ENCODE peak calls at places on chromosomes 13 and 19, in nine cellular contexts. One of them, this sample, is unnamed.

GRCh38 chr19:18899624-18900560 is 3.9 kb upstream of the CERS1 start:
- DNase-seq in stimulated activated CD8-positive, alpha-beta memory T cell treated with anti-CD3 and anti-CD28 coated beads, Interleukin-4, amount 100 ng/mL, for 1 hour: no peak
- DNase-seq in activated T-cell treated with anti-CD3 and anti-CD28 coated beads, Interleukin-2, amount 50 U/mL, for 72 hours: no peak
- DNase-seq in PC-9: no peak
- DNase-seq in H7: no peak
- DNase-seq in cardiac fibroblast: no peak
- DNase-seq in fibroblast of the conjunctiva: no peak
- DNase-seq in NCI-H2081: no peak
- DNase-seq in skeletal muscle cell: no peak
- DNase-seq in this sample: no peak

GRCh38 chr13:114285166-114285808 is 3.9 kb downstream of the UPF3A start:
- DNase-seq in H7: no peak
- DNase-seq in cardiac fibroblast: no peak
- DNase-seq in PC-9: no peak
- DNase-seq in skeletal muscle cell: no peak
- DNase-seq in stimulated activated CD8-positive, alpha-beta memory T cell treated with anti-CD3 and anti-CD28 coated beads, Interleukin-4, amount 100 ng/mL, for 1 hour: no peak
- DNase-seq in NCI-H2081: no peak
- DNase-seq in fibroblast of the conjunctiva: no peak
- DNase-seq in activated T-cell treated with anti-CD3 and anti-CD28 coated beads, Interleukin-2, amount 50 U/mL, for 72 hours: no peak
- DNase-seq in this sample: no peak

GRCh38 chr13:26011996-26012688 is 39.7 kb downstream of the SHISA2 start:
- DNase-seq in PC-9: no peak
- DNase-seq in cardiac fibroblast: peak; percentile 15
- DNase-seq in activated T-cell treated with anti-CD3 and anti-CD28 coated beads, Interleukin-2, amount 50 U/mL, for 72 hours: peak; percentile 61
- DNase-seq in stimulated activated CD8-positive, alpha-beta memory T cell treated with anti-CD3 and anti-CD28 coated beads, Interleukin-4, amount 100 ng/mL, for 1 hour: peak; percentile 10
- DNase-seq in skeletal muscle cell: no peak
- DNase-seq in H7: peak; percentile 52
- DNase-seq in fibroblast of the conjunctiva: no peak
- DNase-seq in NCI-H2081: no peak
- DNase-seq in this sample: no peak

GRCh38 chr19:3665681-3666544 is 34.4 kb downstream of the PIP5K1C start:
- DNase-seq in fibroblast of the conjunctiva: no peak
- DNase-seq in H7: peak; percentile 99
- DNase-seq in PC-9: peak; percentile 53
- DNase-seq in cardiac fibroblast: peak; percentile 39
- DNase-seq in skeletal muscle cell: no peak
- DNase-seq in NCI-H2081: no peak
- DNase-seq in activated T-cell treated with anti-CD3 and anti-CD28 coated beads, Interleukin-2, amount 50 U/mL, for 72 hours: peak; percentile 72
- DNase-seq in stimulated activated CD8-positive, alpha-beta memory T cell treated with anti-CD3 and anti-CD28 coated beads, Interleukin-4, amount 100 ng/mL, for 1 hour: peak; percentile 65
- DNase-seq in this sample: peak; percentile 80

GRCh38 chr19:16654151-16654550 is 5.8 kb downstream of the SMIM7 start:
- DNase-seq in activated T-cell treated with anti-CD3 and anti-CD28 coated beads, Interleukin-2, amount 50 U/mL, for 72 hours: no peak
- DNase-seq in PC-9: no peak
- DNase-seq in cardiac fibroblast: no peak
- DNase-seq in NCI-H2081: no peak
- DNase-seq in skeletal muscle cell: no peak
- DNase-seq in H7: peak; percentile 74
- DNase-seq in fibroblast of the conjunctiva: no peak
- DNase-seq in stimulated activated CD8-positive, alpha-beta memory T cell treated with anti-CD3 and anti-CD28 coated beads, Interleukin-4, amount 100 ng/mL, for 1 hour: no peak
- DNase-seq in this sample: no peak

GRCh38 chr19:35045667-35046300 is 4.3 kb downstream of the HPN start:
- DNase-seq in NCI-H2081: no peak
- DNase-seq in PC-9: no peak
- DNase-seq in activated T-cell treated with anti-CD3 and anti-CD28 coated beads, Interleukin-2, amount 50 U/mL, for 72 hours: peak; percentile 55
- DNase-seq in H7: peak; percentile 88
- DNase-seq in skeletal muscle cell: no peak
- DNase-seq in stimulated activated CD8-positive, alpha-beta memory T cell treated with anti-CD3 and anti-CD28 coated beads, Interleukin-4, amount 100 ng/mL, for 1 hour: no peak
- DNase-seq in fibroblast of the conjunctiva: no peak
- DNase-seq in cardiac fibroblast: peak; percentile 51
- DNase-seq in this sample: no peak

GRCh38 chr13:99086149-99086868 is 108.4 kb upstream of the DOCK9 start:
- DNase-seq in H7: peak; percentile 89
- DNase-seq in fibroblast of the conjunctiva: no peak
- DNase-seq in NCI-H2081: peak; percentile 54
- DNase-seq in activated T-cell treated with anti-CD3 and anti-CD28 coated beads, Interleukin-2, amount 50 U/mL, for 72 hours: peak; percentile 87
- DNase-seq in cardiac fibroblast: peak; percentile 54
- DNase-seq in PC-9: peak; percentile 75
- DNase-seq in stimulated activated CD8-positive, alpha-beta memory T cell treated with anti-CD3 and anti-CD28 coated beads, Interleukin-4, amount 100 ng/mL, for 1 hour: peak; percentile 46
- DNase-seq in skeletal muscle cell: no peak
- DNase-seq in this sample: peak; percentile 58

GRCh38 chr19:28640506-28640905 is 572.4 kb downstream of the UQCRFS1 start:
- DNase-seq in stimulated activated CD8-positive, alpha-beta memory T cell treated with anti-CD3 and anti-CD28 coated beads, Interleukin-4, amount 100 ng/mL, for 1 hour: no peak
- DNase-seq in skeletal muscle cell: no peak
- DNase-seq in fibroblast of the conjunctiva: no peak
- DNase-seq in activated T-cell treated with anti-CD3 and anti-CD28 coated beads, Interleukin-2, amount 50 U/mL, for 72 hours: no peak
- DNase-seq in H7: no peak
- DNase-seq in cardiac fibroblast: no peak
- DNase-seq in NCI-H2081: no peak
- DNase-seq in PC-9: no peak
- DNase-seq in this sample: no peak

GRCh38 chr13:110682746-110683145 is 23.2 kb downstream of the CARS2 start:
- DNase-seq in NCI-H2081: no peak
- DNase-seq in cardiac fibroblast: no peak
- DNase-seq in fibroblast of the conjunctiva: no peak
- DNase-seq in activated T-cell treated with anti-CD3 and anti-CD28 coated beads, Interleukin-2, amount 50 U/mL, for 72 hours: no peak
- DNase-seq in H7: no peak
- DNase-seq in PC-9: no peak
- DNase-seq in stimulated activated CD8-positive, alpha-beta memory T cell treated with anti-CD3 and anti-CD28 coated beads, Interleukin-4, amount 100 ng/mL, for 1 hour: no peak
- DNase-seq in skeletal muscle cell: no peak
- DNase-seq in this sample: no peak

GRCh38 chr13:68995972-68996670 is 1111.5 kb upstream of the ATXN8OS start:
- DNase-seq in fibroblast of the conjunctiva: no peak
- DNase-seq in activated T-cell treated with anti-CD3 and anti-CD28 coated beads, Interleukin-2, amount 50 U/mL, for 72 hours: no peak
- DNase-seq in stimulated activated CD8-positive, alpha-beta memory T cell treated with anti-CD3 and anti-CD28 coated beads, Interleukin-4, amount 100 ng/mL, for 1 hour: no peak
- DNase-seq in skeletal muscle cell: no peak
- DNase-seq in cardiac fibroblast: no peak
- DNase-seq in PC-9: no peak
- DNase-seq in NCI-H2081: no peak
- DNase-seq in H7: no peak
- DNase-seq in this sample: no peak

GRCh38 chr19:50912727-50913716 is 1.8 kb upstream of the KLK4 start:
- DNase-seq in cardiac fibroblast: no peak
- DNase-seq in NCI-H2081: no peak
- DNase-seq in activated T-cell treated with anti-CD3 and anti-CD28 coated beads, Interleukin-2, amount 50 U/mL, for 72 hours: peak; percentile 71
- DNase-seq in PC-9: no peak
- DNase-seq in skeletal muscle cell: no peak
- DNase-seq in fibroblast of the conjunctiva: no peak
- DNase-seq in H7: peak; percentile 66
- DNase-seq in stimulated activated CD8-positive, alpha-beta memory T cell treated with anti-CD3 and anti-CD28 coated beads, Interleukin-4, amount 100 ng/mL, for 1 hour: no peak
- DNase-seq in this sample: no peak

GRCh38 chr13:37616131-37616530 is 17.6 kb upstream of the POSTN start:
- DNase-seq in NCI-H2081: no peak
- DNase-seq in skeletal muscle cell: no peak
- DNase-seq in activated T-cell treated with anti-CD3 and anti-CD28 coated beads, Interleukin-2, amount 50 U/mL, for 72 hours: no peak
- DNase-seq in fibroblast of the conjunctiva: no peak
- DNase-seq in cardiac fibroblast: no peak
- DNase-seq in PC-9: no peak
- DNase-seq in stimulated activated CD8-positive, alpha-beta memory T cell treated with anti-CD3 and anti-CD28 coated beads, Interleukin-4, amount 100 ng/mL, for 1 hour: no peak
- DNase-seq in H7: no peak
- DNase-seq in this sample: no peak

GRCh38 chr13:113666951-113667701 is at the start of gene GRK1:
- DNase-seq in PC-9: no peak
- DNase-seq in activated T-cell treated with anti-CD3 and anti-CD28 coated beads, Interleukin-2, amount 50 U/mL, for 72 hours: no peak
- DNase-seq in cardiac fibroblast: no peak
- DNase-seq in H7: peak; percentile 54
- DNase-seq in stimulated activated CD8-positive, alpha-beta memory T cell treated with anti-CD3 and anti-CD28 coated beads, Interleukin-4, amount 100 ng/mL, for 1 hour: no peak
- DNase-seq in fibroblast of the conjunctiva: no peak
- DNase-seq in NCI-H2081: no peak
- DNase-seq in skeletal muscle cell: no peak
- DNase-seq in this sample: no peak

GRCh38 chr19:39166571-39167391 is 30.0 kb upstream of the NCCRP1 start:
- DNase-seq in activated T-cell treated with anti-CD3 and anti-CD28 coated beads, Interleukin-2, amount 50 U/mL, for 72 hours: no peak
- DNase-seq in NCI-H2081: no peak
- DNase-seq in cardiac fibroblast: peak; percentile 13
- DNase-seq in fibroblast of the conjunctiva: no peak
- DNase-seq in skeletal muscle cell: no peak
- DNase-seq in stimulated activated CD8-positive, alpha-beta memory T cell treated with anti-CD3 and anti-CD28 coated beads, Interleukin-4, amount 100 ng/mL, for 1 hour: no peak
- DNase-seq in H7: peak; percentile 79
- DNase-seq in PC-9: peak; percentile 90
- DNase-seq in this sample: peak; percentile 71

GRCh38 chr19:14632286-14632685 is 42.4 kb downstream of the ADGRE3 start:
- DNase-seq in stimulated activated CD8-positive, alpha-beta memory T cell treated with anti-CD3 and anti-CD28 coated beads, Interleukin-4, amount 100 ng/mL, for 1 hour: no peak
- DNase-seq in H7: peak; percentile 46
- DNase-seq in skeletal muscle cell: no peak
- DNase-seq in NCI-H2081: peak; percentile 10
- DNase-seq in activated T-cell treated with anti-CD3 and anti-CD28 coated beads, Interleukin-2, amount 50 U/mL, for 72 hours: no peak
- DNase-seq in cardiac fibroblast: peak; percentile 12
- DNase-seq in fibroblast of the conjunctiva: no peak
- DNase-seq in PC-9: no peak
- DNase-seq in this sample: no peak

GRCh38 chr19:6529351-6529750 is 1.5 kb upstream of the TNFSF9 start:
- DNase-seq in activated T-cell treated with anti-CD3 and anti-CD28 coated beads, Interleukin-2, amount 50 U/mL, for 72 hours: no peak
- DNase-seq in NCI-H2081: no peak
- DNase-seq in fibroblast of the conjunctiva: no peak
- DNase-seq in H7: no peak
- DNase-seq in stimulated activated CD8-positive, alpha-beta memory T cell treated with anti-CD3 and anti-CD28 coated beads, Interleukin-4, amount 100 ng/mL, for 1 hour: no peak
- DNase-seq in cardiac fibroblast: no peak
- DNase-seq in skeletal muscle cell: no peak
- DNase-seq in PC-9: no peak
- DNase-seq in this sample: no peak

GRCh38 chr13:51262501-51263211 is 40.5 kb downstream of the FAM124A start:
- DNase-seq in NCI-H2081: no peak
- DNase-seq in skeletal muscle cell: no peak
- DNase-seq in PC-9: no peak
- DNase-seq in fibroblast of the conjunctiva: no peak
- DNase-seq in stimulated activated CD8-positive, alpha-beta memory T cell treated with anti-CD3 and anti-CD28 coated beads, Interleukin-4, amount 100 ng/mL, for 1 hour: no peak
- DNase-seq in activated T-cell treated with anti-CD3 and anti-CD28 coated beads, Interleukin-2, amount 50 U/mL, for 72 hours: no peak
- DNase-seq in cardiac fibroblast: no peak
- DNase-seq in H7: no peak
- DNase-seq in this sample: no peak

GRCh38 chr19:17289489-17289888 is 7.8 kb downstream of the ANKLE1 start:
- DNase-seq in H7: peak; percentile 99
- DNase-seq in fibroblast of the conjunctiva: peak; percentile 67
- DNase-seq in skeletal muscle cell: peak; percentile 75
- DNase-seq in stimulated activated CD8-positive, alpha-beta memory T cell treated with anti-CD3 and anti-CD28 coated beads, Interleukin-4, amount 100 ng/mL, for 1 hour: no peak
- DNase-seq in cardiac fibroblast: peak; percentile 96
- DNase-seq in PC-9: no peak
- DNase-seq in activated T-cell treated with anti-CD3 and anti-CD28 coated beads, Interleukin-2, amount 50 U/mL, for 72 hours: peak; percentile 68
- DNase-seq in NCI-H2081: peak; percentile 30
- DNase-seq in this sample: peak; percentile 77

GRCh38 chr13:60139272-60139671 is 24.5 kb downstream of the DIAPH3 start:
- DNase-seq in skeletal muscle cell: no peak
- DNase-seq in stimulated activated CD8-positive, alpha-beta memory T cell treated with anti-CD3 and anti-CD28 coated beads, Interleukin-4, amount 100 ng/mL, for 1 hour: no peak
- DNase-seq in NCI-H2081: no peak
- DNase-seq in fibroblast of the conjunctiva: no peak
- DNase-seq in H7: no peak
- DNase-seq in PC-9: no peak
- DNase-seq in cardiac fibroblast: no peak
- DNase-seq in activated T-cell treated with anti-CD3 and anti-CD28 coated beads, Interleukin-2, amount 50 U/mL, for 72 hours: no peak
- DNase-seq in this sample: no peak

GRCh38 chr13:47503468-47503867 is 497.6 kb downstream of the SUCLA2 start:
- DNase-seq in skeletal muscle cell: no peak
- DNase-seq in cardiac fibroblast: no peak
- DNase-seq in H7: no peak
- DNase-seq in fibroblast of the conjunctiva: no peak
- DNase-seq in activated T-cell treated with anti-CD3 and anti-CD28 coated beads, Interleukin-2, amount 50 U/mL, for 72 hours: no peak
- DNase-seq in PC-9: no peak
- DNase-seq in NCI-H2081: no peak
- DNase-seq in stimulated activated CD8-positive, alpha-beta memory T cell treated with anti-CD3 and anti-CD28 coated beads, Interleukin-4, amount 100 ng/mL, for 1 hour: no peak
- DNase-seq in this sample: no peak

GRCh38 chr19:30659638-30660037 is 287.5 kb downstream of the ZNF536 start:
- DNase-seq in PC-9: no peak
- DNase-seq in fibroblast of the conjunctiva: no peak
- DNase-seq in cardiac fibroblast: no peak
- DNase-seq in skeletal muscle cell: no peak
- DNase-seq in stimulated activated CD8-positive, alpha-beta memory T cell treated with anti-CD3 and anti-CD28 coated beads, Interleukin-4, amount 100 ng/mL, for 1 hour: no peak
- DNase-seq in NCI-H2081: no peak
- DNase-seq in activated T-cell treated with anti-CD3 and anti-CD28 coated beads, Interleukin-2, amount 50 U/mL, for 72 hours: no peak
- DNase-seq in H7: no peak
- DNase-seq in this sample: no peak

GRCh38 chr19:35249146-35249847 is 495 bp downstream of the LSR start:
- DNase-seq in cardiac fibroblast: no peak
- DNase-seq in H7: peak; percentile 71
- DNase-seq in PC-9: no peak
- DNase-seq in fibroblast of the conjunctiva: no peak
- DNase-seq in NCI-H2081: no peak
- DNase-seq in skeletal muscle cell: no peak
- DNase-seq in activated T-cell treated with anti-CD3 and anti-CD28 coated beads, Interleukin-2, amount 50 U/mL, for 72 hours: no peak
- DNase-seq in stimulated activated CD8-positive, alpha-beta memory T cell treated with anti-CD3 and anti-CD28 coated beads, Interleukin-4, amount 100 ng/mL, for 1 hour: no peak
- DNase-seq in this sample: no peak

GRCh38 chr13:44879452-44880058 is 109.7 kb downstream of the NUFIP1 start:
- DNase-seq in cardiac fibroblast: peak; percentile 77
- DNase-seq in PC-9: peak; percentile 12
- DNase-seq in skeletal muscle cell: no peak
- DNase-seq in fibroblast of the conjunctiva: peak; percentile 52
- DNase-seq in NCI-H2081: peak; percentile 40
- DNase-seq in H7: peak; percentile 38
- DNase-seq in stimulated activated CD8-positive, alpha-beta memory T cell treated with anti-CD3 and anti-CD28 coated beads, Interleukin-4, amount 100 ng/mL, for 1 hour: no peak
- DNase-seq in activated T-cell treated with anti-CD3 and anti-CD28 coated beads, Interleukin-2, amount 50 U/mL, for 72 hours: peak; percentile 7
- DNase-seq in this sample: no peak

GRCh38 chr13:65497265-65497664 is 1732.9 kb downstream of the PCDH9 start:
- DNase-seq in NCI-H2081: peak; percentile 3
- DNase-seq in skeletal muscle cell: no peak
- DNase-seq in PC-9: no peak
- DNase-seq in cardiac fibroblast: no peak
- DNase-seq in stimulated activated CD8-positive, alpha-beta memory T cell treated with anti-CD3 and anti-CD28 coated beads, Interleukin-4, amount 100 ng/mL, for 1 hour: no peak
- DNase-seq in fibroblast of the conjunctiva: no peak
- DNase-seq in H7: no peak
- DNase-seq in activated T-cell treated with anti-CD3 and anti-CD28 coated beads, Interleukin-2, amount 50 U/mL, for 72 hours: no peak
- DNase-seq in this sample: no peak

GRCh38 chr13:94700536-94700935 is 11.8 kb downstream of the SOX21 start:
- DNase-seq in cardiac fibroblast: no peak
- DNase-seq in H7: no peak
- DNase-seq in stimulated activated CD8-positive, alpha-beta memory T cell treated with anti-CD3 and anti-CD28 coated beads, Interleukin-4, amount 100 ng/mL, for 1 hour: no peak
- DNase-seq in PC-9: no peak
- DNase-seq in activated T-cell treated with anti-CD3 and anti-CD28 coated beads, Interleukin-2, amount 50 U/mL, for 72 hours: no peak
- DNase-seq in fibroblast of the conjunctiva: no peak
- DNase-seq in skeletal muscle cell: no peak
- DNase-seq in NCI-H2081: no peak
- DNase-seq in this sample: no peak

GRCh38 chr19:55179570-55180484 is at the start of gene SYT5:
- DNase-seq in PC-9: no peak
- DNase-seq in fibroblast of the conjunctiva: no peak
- DNase-seq in skeletal muscle cell: no peak
- DNase-seq in NCI-H2081: no peak
- DNase-seq in stimulated activated CD8-positive, alpha-beta memory T cell treated with anti-CD3 and anti-CD28 coated beads, Interleukin-4, amount 100 ng/mL, for 1 hour: peak; percentile 32
- DNase-seq in H7: peak; percentile 96
- DNase-seq in activated T-cell treated with anti-CD3 and anti-CD28 coated beads, Interleukin-2, amount 50 U/mL, for 72 hours: peak; percentile 72
- DNase-seq in cardiac fibroblast: peak; percentile 35
- DNase-seq in this sample: no peak

GRCh38 chr19:18284710-18285430 is 3.4 kb upstream of the JUND start:
- DNase-seq in PC-9: no peak
- DNase-seq in stimulated activated CD8-positive, alpha-beta memory T cell treated with anti-CD3 and anti-CD28 coated beads, Interleukin-4, amount 100 ng/mL, for 1 hour: no peak
- DNase-seq in skeletal muscle cell: no peak
- DNase-seq in H7: peak; percentile 20
- DNase-seq in activated T-cell treated with anti-CD3 and anti-CD28 coated beads, Interleukin-2, amount 50 U/mL, for 72 hours: peak; percentile 79
- DNase-seq in NCI-H2081: no peak
- DNase-seq in fibroblast of the conjunctiva: no peak
- DNase-seq in cardiac fibroblast: no peak
- DNase-seq in this sample: no peak

GRCh38 chr13:41991936-41992335 is 31.0 kb upstream of the VWA8 start:
- DNase-seq in stimulated activated CD8-positive, alpha-beta memory T cell treated with anti-CD3 and anti-CD28 coated beads, Interleukin-4, amount 100 ng/mL, for 1 hour: no peak
- DNase-seq in NCI-H2081: no peak
- DNase-seq in activated T-cell treated with anti-CD3 and anti-CD28 coated beads, Interleukin-2, amount 50 U/mL, for 72 hours: no peak
- DNase-seq in H7: no peak
- DNase-seq in skeletal muscle cell: no peak
- DNase-seq in PC-9: no peak
- DNase-seq in fibroblast of the conjunctiva: no peak
- DNase-seq in cardiac fibroblast: no peak
- DNase-seq in this sample: no peak

GRCh38 chr19:19402656-19403372 is 2.7 kb upstream of the GATAD2A start:
- DNase-seq in NCI-H2081: no peak
- DNase-seq in stimulated activated CD8-positive, alpha-beta memory T cell treated with anti-CD3 and anti-CD28 coated beads, Interleukin-4, amount 100 ng/mL, for 1 hour: no peak
- DNase-seq in H7: no peak
- DNase-seq in cardiac fibroblast: peak; percentile 47
- DNase-seq in fibroblast of the conjunctiva: no peak
- DNase-seq in skeletal muscle cell: no peak
- DNase-seq in activated T-cell treated with anti-CD3 and anti-CD28 coated beads, Interleukin-2, amount 50 U/mL, for 72 hours: no peak
- DNase-seq in PC-9: no peak
- DNase-seq in this sample: no peak

GRCh38 chr19:44657211-44657921 is 13.7 kb downstream of the PVR start:
- DNase-seq in H7: peak; percentile 80
- DNase-seq in cardiac fibroblast: peak; percentile 83
- DNase-seq in PC-9: peak; percentile 45
- DNase-seq in skeletal muscle cell: no peak
- DNase-seq in fibroblast of the conjunctiva: peak; percentile 69
- DNase-seq in stimulated activated CD8-positive, alpha-beta memory T cell treated with anti-CD3 and anti-CD28 coated beads, Interleukin-4, amount 100 ng/mL, for 1 hour: peak; percentile 34
- DNase-seq in activated T-cell treated with anti-CD3 and anti-CD28 coated beads, Interleukin-2, amount 50 U/mL, for 72 hours: peak; percentile 77
- DNase-seq in NCI-H2081: peak; percentile 16
- DNase-seq in this sample: peak; percentile 74

GRCh38 chr19:4957981-4958380 is 10.9 kb upstream of the KDM4B start:
- DNase-seq in activated T-cell treated with anti-CD3 and anti-CD28 coated beads, Interleukin-2, amount 50 U/mL, for 72 hours: no peak
- DNase-seq in NCI-H2081: no peak
- DNase-seq in PC-9: peak; percentile 67
- DNase-seq in fibroblast of the conjunctiva: no peak
- DNase-seq in cardiac fibroblast: no peak
- DNase-seq in H7: no peak
- DNase-seq in skeletal muscle cell: no peak
- DNase-seq in stimulated activated CD8-positive, alpha-beta memory T cell treated with anti-CD3 and anti-CD28 coated beads, Interleukin-4, amount 100 ng/mL, for 1 hour: no peak
- DNase-seq in this sample: no peak

This sample was measured in heart right ventricle.